ENCODE peak calls at places on chromosomes 5 and 9, in eight cellular contexts. L is NCI-H2107, D is NCI-H1092 treated with DMSO at 0.1 percent for 48 hours, X is fibroblast of the conjunctiva, A is GM04504, U is left lobe of liver, T is AG09319, J is ureter. G is an unnamed sample.
A peak's percentile ranks its signal among the peaks of the same experiment; 100 is the strongest.

GRCh38 chr5:54621048-54621447 is 103.5 kb downstream of the SNX18 start:
- DNase-seq in U (peak; percentile 58), A (no peak), X (no peak), D (no peak), J (no peak), T (no peak), L (no peak), G (no peak)

GRCh38 chr5:55320571-55320970 is 12.8 kb downstream of the MTREX start:
- DNase-seq in U (no peak), L (no peak), T (no peak), X (no peak), J (no peak), D (no peak), A (no peak), G (no peak)

GRCh38 chr9:97689401-97689800 is 7.7 kb downstream of the XPA start:
- DNase-seq in X (no peak), J (no peak), D (no peak), T (no peak), L (no peak), U (no peak), A (no peak), G (no peak)

GRCh38 chr9:36803951-36804350 is 230.1 kb downstream of the PAX5 start:
- DNase-seq in L (no peak), X (no peak), T (no peak), A (no peak), J (no peak), D (no peak), U (no peak), G (no peak)

GRCh38 chr5:60633336-60633735 is 66.6 kb downstream of the DEPDC1B start:
- DNase-seq in A (peak; percentile 88), U (no peak), J (no peak), T (no peak), X (peak; percentile 39), L (no peak), D (no peak), G (no peak)

GRCh38 chr5:139454568-139455290 is 7.8 kb downstream of the ECSCR start:
- DNase-seq in T (no peak), A (no peak), J (no peak), D (no peak), L (no peak), X (no peak), U (no peak), G (no peak)

GRCh38 chr5:154477382-154478223 is 424 bp downstream of the HAND1 start:
- DNase-seq in U (no peak), J (no peak), L (no peak), X (no peak), D (no peak), T (no peak), A (no peak), G (no peak)

GRCh38 chr5:135458921-135459331 is 6.8 kb upstream of the TIFAB start:
- DNase-seq in A (no peak), U (no peak), T (no peak), X (peak; percentile 10), D (no peak), J (peak; percentile 87), L (no peak), G (no peak)

GRCh38 chr5:124790261-124790894 is 43.9 kb upstream of the ZNF608 start:
- DNase-seq in D (no peak), A (no peak), T (no peak), J (no peak), U (no peak), X (no peak), L (no peak), G (no peak)

GRCh38 chr5:87826507-87826906 is 413.8 kb upstream of the CCNH start:
- DNase-seq in X (no peak), T (no peak), D (no peak), A (no peak), U (no peak), J (no peak), L (no peak), G (no peak)

GRCh38 chr9:84305452-84306131 is 35.0 kb downstream of the SLC28A3 start:
- DNase-seq in U (no peak), X (no peak), T (no peak), L (no peak), D (no peak), J (no peak), A (no peak), G (no peak)

GRCh38 chr5:91224459-91224858 is 158.7 kb downstream of the ARRDC3 start:
- DNase-seq in A (no peak), J (no peak), U (no peak), L (no peak), D (no peak), T (no peak), X (no peak), G (no peak)

GRCh38 chr5:103569313-103570060 is 6.9 kb upstream of the NUDT12 start:
- DNase-seq in D (no peak), X (no peak), U (no peak), A (no peak), L (no peak), J (no peak), T (no peak), G (no peak)

GRCh38 chr5:68673451-68674180 is 420.2 kb upstream of the SLC30A5 start:
- DNase-seq in D (no peak), L (no peak), A (no peak), U (peak; percentile 80), J (no peak), T (no peak), X (no peak), G (no peak)

GRCh38 chr9:114400219-114400618 is 12.4 kb upstream of the AKNA start:
- DNase-seq in X (no peak), D (no peak), T (no peak), L (no peak), U (no peak), J (no peak), A (no peak), G (no peak)